ENCODE peak calls at places on chromosomes 13 and 19, in eight cellular contexts. M is endothelial cell; Z is fibroblast of the aortic adventitia; U is CD4-positive, CD25-positive, alpha-beta regulatory T cell; I is body of pancreas; E is neural progenitor cell; B is stimulated activated CD8-positive, alpha-beta memory T cell treated with anti-CD3 and anti-CD28 coated beads, Interleukin-4, amount 100 ng/mL, for 1 hour; R is colonic mucosa. L is an unnamed sample.
A peak's percentile ranks its signal among the peaks of the same experiment; 100 is the strongest.

GRCh38 chr13:50353651-50354415 is 338.6 kb downstream of the KCNRG start:
- DNase-seq in M (no peak), Z (peak; percentile 33), U (no peak), I (no peak), E (no peak), B (no peak), R (no peak), L (peak; percentile 69)

GRCh38 chr13:113551081-113552000 is 33.2 kb upstream of the TFDP1 start:
- DNase-seq in M (no peak), Z (no peak), U (no peak), I (no peak), E (no peak), B (no peak), R (peak; percentile 7), L (no peak)

GRCh38 chr19:54030895-54031586 is 32.7 kb downstream of the VSTM1 start:
- DNase-seq in M (peak; percentile 24), Z (peak; percentile 51), U (no peak), I (no peak), E (no peak), B (no peak), R (no peak), L (peak; percentile 48)

GRCh38 chr13:93744886-93745285 is 518.3 kb downstream of the GPC6 start:
- DNase-seq in M (no peak), Z (no peak), U (no peak), I (no peak), E (no peak), B (no peak), R (no peak), L (no peak)

GRCh38 chr19:27673986-27674385 is 1539.0 kb downstream of the UQCRFS1 start:
- DNase-seq in M (no peak), Z (no peak), U (no peak), I (no peak), E (no peak), B (no peak), R (no peak), L (no peak)

GRCh38 chr13:95156208-95156607 is 145.0 kb downstream of the ABCC4 start:
- DNase-seq in M (no peak), Z (peak; percentile 63), U (no peak), I (no peak), E (no peak), B (no peak), R (no peak), L (peak; percentile 68)

GRCh38 chr19:16153582-16154336 is 10.3 kb downstream of the HSH2D start:
- DNase-seq in M (no peak), Z (no peak), U (no peak), I (no peak), E (peak; percentile 46), B (no peak), R (no peak), L (no peak)

GRCh38 chr13:98798849-98799645 is 46.6 kb upstream of the SLC15A1 start:
- DNase-seq in M (no peak), Z (peak; percentile 97), U (no peak), I (no peak), E (no peak), B (no peak), R (no peak), L (peak; percentile 88)

GRCh38 chr13:90084684-90085290 is 1262.7 kb upstream of the MIR17HG start:
- DNase-seq in M (no peak), Z (no peak), U (no peak), I (no peak), E (no peak), B (no peak), R (no peak), L (peak; percentile 1)

GRCh38 chr19:17560205-17560595 is 4.8 kb downstream of the COLGALT1 start:
- DNase-seq in M (no peak), Z (peak; percentile 94), U (no peak), I (peak; percentile 69), E (no peak), B (no peak), R (no peak), L (peak; percentile 98)

GRCh38 chr13:28329395-28330158 is 165.4 kb downstream of the FLT1 start:
- DNase-seq in M (peak; percentile 51), Z (peak; percentile 96), U (no peak), I (peak; percentile 16), E (peak; percentile 10), B (no peak), R (no peak), L (peak; percentile 94)

GRCh38 chr13:85362980-85363379 is 436.2 kb downstream of the SLITRK6 start:
- DNase-seq in M (no peak), Z (no peak), U (no peak), I (no peak), E (no peak), B (no peak), R (no peak), L (no peak)

GRCh38 chr19:44055870-44056269 is 4.0 kb downstream of the ZNF223 start:
- DNase-seq in M (no peak), Z (no peak), U (no peak), I (no peak), E (no peak), B (no peak), R (no peak), L (no peak)

GRCh38 chr19:37654525-37654832 is 786 bp downstream of the ZFP30 start:
- DNase-seq in M (no peak), Z (peak; percentile 35), U (peak; percentile 1), I (no peak), E (peak; percentile 74), B (no peak), R (no peak), L (peak; percentile 45)

GRCh38 chr13:70893832-70894231 is 785.6 kb upstream of the KLHL1 start:
- DNase-seq in M (no peak), Z (no peak), U (no peak), I (no peak), E (peak; percentile 27), B (no peak), R (no peak), L (no peak)

GRCh38 chr19:294819-295686 is 3.9 kb upstream of the PLPP2 start:
- DNase-seq in M (peak; percentile 72), Z (peak; percentile 31), U (peak; percentile 8), I (peak; percentile 36), E (peak; percentile 80), B (no peak), R (peak; percentile 42), L (peak; percentile 50)

GRCh38 chr13:101258509-101258908 is 157.8 kb downstream of the NALCN start:
- DNase-seq in M (no peak), Z (no peak), U (no peak), I (no peak), E (no peak), B (no peak), R (no peak), L (no peak)

GRCh38 chr13:20160346-20161274 is at the start of gene GJA3:
- DNase-seq in M (peak; percentile 21), Z (no peak), U (peak; percentile 31), I (no peak), E (peak; percentile 84), B (peak; percentile 32), R (no peak), L (peak; percentile 25)

GRCh38 chr19:11227201-11227886 is 12.1 kb upstream of the ANGPTL8 start:
- DNase-seq in M (no peak), Z (no peak), U (no peak), I (no peak), E (peak; percentile 28), B (no peak), R (peak; percentile 28), L (peak; percentile 15)

GRCh38 chr13:68056816-68057710 is 826.9 kb upstream of the PCDH9 start:
- DNase-seq in M (no peak), Z (no peak), U (no peak), I (peak; percentile 14), E (no peak), B (no peak), R (peak; percentile 27), L (peak; percentile 12)

GRCh38 chr13:40383132-40383531 is 283.3 kb downstream of the FOXO1 start:
- DNase-seq in M (no peak), Z (no peak), U (no peak), I (no peak), E (no peak), B (no peak), R (no peak), L (no peak)

GRCh38 chr19:45931055-45931454 is 16.5 kb upstream of the NANOS2 start:
- DNase-seq in M (no peak), Z (no peak), U (no peak), I (no peak), E (no peak), B (no peak), R (no peak), L (no peak)

GRCh38 chr19:14059093-14059480 is 2.8 kb downstream of the PALM3 start:
- DNase-seq in M (peak; percentile 49), Z (no peak), U (no peak), I (no peak), E (peak; percentile 56), B (no peak), R (no peak), L (no peak)

L was measured in cardiac fibroblast.